ENCODE peak calls at places on chromosomes 16 and 17, in ten cellular contexts. Z, K, R, C, F, V, M, W, I and Y are unnamed samples.

GRCh38 chr17:46916211-46916610 is 6.7 kb upstream of the GOSR2 start:
- DNase-seq in C (peak; percentile 13), W (no peak), Z (no peak), V (peak; percentile 50), I (no peak), M (peak; percentile 5), R (no peak), K (no peak), F (no peak), Y (no peak)

GRCh38 chr16:73289232-73289631 is 241.3 kb upstream of the ZFHX3 start:
- DNase-seq in I (peak; percentile 69), M (no peak), W (no peak), K (no peak), V (no peak), R (no peak), Z (no peak), C (no peak), F (no peak), Y (no peak)

GRCh38 chr17:34579017-34579946 is at the start of gene TMEM132E:
- DNase-seq in C (peak; percentile 6), F (no peak), V (no peak), I (peak; percentile 94), W (no peak), Z (no peak), K (peak; percentile 37), R (no peak), M (no peak), Y (no peak)

GRCh38 chr16:67995423-67995822 is 3.9 kb downstream of the DPEP2 start:
- DNase-seq in W (no peak), V (no peak), M (no peak), I (no peak), Z (no peak), C (no peak), R (no peak), F (no peak), K (no peak), Y (peak; percentile 48)

GRCh38 chr17:76716834-76717205 is 6.1 kb upstream of the MXRA7 start:
- DNase-seq in W (no peak), F (no peak), I (no peak), R (no peak), C (peak; percentile 98), V (peak; percentile 56), K (no peak), M (peak; percentile 85), Z (no peak), Y (no peak)

GRCh38 chr16:60217787-60218186 is 1483.7 kb upstream of the GOT2 start:
- DNase-seq in M (no peak), C (no peak), F (no peak), R (no peak), W (no peak), Z (no peak), K (no peak), V (no peak), I (no peak), Y (no peak)

GRCh38 chr16:59697236-59697635 is 963.1 kb upstream of the GOT2 start:
- DNase-seq in C (peak; percentile 16), R (no peak), W (no peak), M (peak; percentile 34), I (no peak), K (no peak), V (peak; percentile 3), Z (no peak), F (no peak), Y (no peak)

GRCh38 chr17:83200231-83200699 is 120.9 kb downstream of the METRNL start:
- DNase-seq in R (no peak), C (peak; percentile 90), K (peak; percentile 76), I (no peak), F (no peak), V (no peak), M (peak; percentile 39), W (no peak), Z (no peak), Y (peak; percentile 90)

GRCh38 chr16:76970745-76971099 is 220.3 kb upstream of the MON1B start:
- DNase-seq in F (no peak), M (no peak), C (no peak), R (no peak), I (no peak), W (no peak), V (no peak), K (no peak), Z (no peak), Y (no peak)

GRCh38 chr17:16419074-16419928 is 3.9 kb downstream of the TRPV2 start:
- DNase-seq in V (peak; percentile 93), M (peak; percentile 88), C (peak; percentile 88), K (no peak), F (no peak), Z (no peak), W (peak; percentile 80), I (no peak), R (no peak), Y (no peak)

GRCh38 chr16:11315499-11315898 is 29.8 kb upstream of the RMI2 start:
- DNase-seq in R (no peak), I (peak; percentile 67), F (no peak), K (no peak), C (peak; percentile 48), W (no peak), Z (no peak), M (no peak), V (peak; percentile 88), Y (no peak)

GRCh38 chr16:26672206-26672605 is 394.5 kb upstream of the C16orf82 start:
- DNase-seq in W (no peak), V (no peak), K (no peak), I (no peak), C (no peak), M (no peak), Z (no peak), R (peak; percentile 29), F (no peak), Y (no peak)

GRCh38 chr17:2749784-2750181 is 331 bp upstream of the CCDC92B start:
- DNase-seq in Z (peak; percentile 46), W (peak; percentile 15), K (peak; percentile 67), M (peak; percentile 44), R (peak; percentile 58), I (peak; percentile 92), F (peak; percentile 80), C (peak; percentile 62), V (peak; percentile 68), Y (peak; percentile 31)

GRCh38 chr16:47884131-47884725 is 271.6 kb downstream of the ABCC12 start:
- DNase-seq in F (no peak), I (no peak), M (no peak), V (no peak), Z (no peak), C (no peak), K (no peak), W (no peak), R (no peak), Y (no peak)

GRCh38 chr16:18829221-18829620 is 27.9 kb upstream of the ARL6IP1 start:
- DNase-seq in V (no peak), K (no peak), M (no peak), F (no peak), I (no peak), Z (no peak), R (no peak), W (no peak), C (no peak), Y (peak; percentile 62)

GRCh38 chr16:30953511-30954124 is 3.9 kb upstream of the SETD1A start:
- DNase-seq in R (peak; percentile 43), M (peak; percentile 61), K (no peak), I (peak; percentile 81), C (peak; percentile 79), W (peak; percentile 45), Z (peak; percentile 18), F (peak; percentile 76), V (peak; percentile 58), Y (peak; percentile 84)

GRCh38 chr17:66727634-66728570 is 107.0 kb upstream of the CACNG5 start:
- DNase-seq in Z (no peak), C (peak; percentile 61), M (peak; percentile 29), I (peak; percentile 78), K (peak; percentile 28), R (peak; percentile 19), V (peak; percentile 26), W (no peak), F (peak; percentile 71), Y (peak; percentile 18)

GRCh38 chr17:39527220-39527813 is 66.0 kb downstream of the CDK12 start:
- DNase-seq in W (no peak), V (peak; percentile 15), K (no peak), I (no peak), F (peak; percentile 12), C (peak; percentile 27), Z (no peak), R (no peak), M (peak; percentile 12), Y (peak; percentile 15)

GRCh38 chr16:58502217-58502921 is 2.4 kb downstream of the NDRG4 start:
- DNase-seq in Z (no peak), W (no peak), V (no peak), R (no peak), C (no peak), F (no peak), I (no peak), K (no peak), M (no peak), Y (no peak)

GRCh38 chr16:84207869-84208268 is 16.9 kb downstream of the ADAD2 start:
- DNase-seq in F (no peak), M (no peak), R (no peak), K (no peak), Z (no peak), V (no peak), I (no peak), W (no peak), C (no peak), Y (no peak)

GRCh38 chr17:51860934-51861561 is 297.5 kb downstream of the CA10 start:
- DNase-seq in R (no peak), V (peak; percentile 17), F (peak; percentile 39), M (peak; percentile 21), W (no peak), C (peak; percentile 18), K (no peak), Z (no peak), I (peak; percentile 55), Y (peak; percentile 13)